ENCODE peak calls at places on chromosomes 6 and 20, in four cellular contexts. One of them, this sample, is unnamed.

GRCh38 chr6:37636112-37636511 is 61.6 kb downstream of the MDGA1 start:
- DNase-seq in fibroblast of the aortic adventitia: no peak
- DNase-seq in breast epithelium: no peak
- DNase-seq in Peyer's patch: no peak
- DNase-seq in this sample: no peak

GRCh38 chr20:14764511-14765369 is 427.3 kb upstream of the FLRT3 start:
- DNase-seq in Peyer's patch: no peak
- DNase-seq in fibroblast of the aortic adventitia: no peak
- DNase-seq in breast epithelium: peak
- DNase-seq in this sample: no peak

GRCh38 chr6:166553563-166554271 is 32.8 kb downstream of the RAMACL start:
- DNase-seq in fibroblast of the aortic adventitia: peak
- DNase-seq in Peyer's patch: no peak
- DNase-seq in breast epithelium: no peak
- DNase-seq in this sample: no peak

GRCh38 chr6:107690864-107691661 is 133.1 kb downstream of the SCML4 start:
- DNase-seq in Peyer's patch: no peak
- DNase-seq in breast epithelium: no peak
- DNase-seq in fibroblast of the aortic adventitia: peak
- DNase-seq in this sample: no peak

GRCh38 chr6:113854531-113855499 is 2.3 kb upstream of the MARCKS start:
- DNase-seq in Peyer's patch: peak
- DNase-seq in fibroblast of the aortic adventitia: peak
- DNase-seq in breast epithelium: peak
- DNase-seq in this sample: no peak

GRCh38 chr6:44072959-44073611 is 54.2 kb downstream of the MRPL14 start:
- DNase-seq in breast epithelium: no peak
- DNase-seq in fibroblast of the aortic adventitia: peak
- DNase-seq in Peyer's patch: peak
- DNase-seq in this sample: peak

GRCh38 chr6:118932421-118932820 is 2.5 kb downstream of the MCM9 start:
- DNase-seq in breast epithelium: no peak
- DNase-seq in fibroblast of the aortic adventitia: no peak
- DNase-seq in Peyer's patch: no peak
- DNase-seq in this sample: no peak

GRCh38 chr6:131807644-131808459 is at the start of gene ENPP1:
- DNase-seq in fibroblast of the aortic adventitia: peak
- DNase-seq in Peyer's patch: peak
- DNase-seq in breast epithelium: peak
- DNase-seq in this sample: peak

GRCh38 chr20:18837710-18838109 is 24.1 kb downstream of the SCP2D1 start:
- DNase-seq in breast epithelium: no peak
- DNase-seq in fibroblast of the aortic adventitia: no peak
- DNase-seq in Peyer's patch: no peak
- DNase-seq in this sample: no peak

GRCh38 chr6:86477510-86478166 is 459.7 kb upstream of the HTR1E start:
- DNase-seq in fibroblast of the aortic adventitia: no peak
- DNase-seq in Peyer's patch: no peak
- DNase-seq in breast epithelium: no peak
- DNase-seq in this sample: no peak

GRCh38 chr6:14638932-14639875 is 521.6 kb downstream of the CD83 start:
- DNase-seq in breast epithelium: peak
- DNase-seq in Peyer's patch: peak
- DNase-seq in fibroblast of the aortic adventitia: peak
- DNase-seq in this sample: no peak

GRCh38 chr6:155177369-155177961 is 86.3 kb upstream of the CLDN20 start:
- DNase-seq in fibroblast of the aortic adventitia: peak
- DNase-seq in breast epithelium: no peak
- DNase-seq in Peyer's patch: no peak
- DNase-seq in this sample: no peak

GRCh38 chr6:166004491-166005275 is 163.0 kb downstream of the TBXT start:
- DNase-seq in breast epithelium: no peak
- DNase-seq in fibroblast of the aortic adventitia: no peak
- DNase-seq in Peyer's patch: no peak
- DNase-seq in this sample: no peak

GRCh38 chr20:62238569-62239277 is 402 bp downstream of the OSBPL2 start:
- DNase-seq in fibroblast of the aortic adventitia: peak
- DNase-seq in Peyer's patch: peak
- DNase-seq in breast epithelium: peak
- DNase-seq in this sample: no peak

GRCh38 chr20:5031206-5031557 is 29.9 kb upstream of the SLC23A2 start:
- DNase-seq in fibroblast of the aortic adventitia: no peak
- DNase-seq in breast epithelium: no peak
- DNase-seq in Peyer's patch: no peak
- DNase-seq in this sample: no peak

GRCh38 chr20:11585752-11586352 is 331.8 kb upstream of the BTBD3 start:
- DNase-seq in Peyer's patch: no peak
- DNase-seq in fibroblast of the aortic adventitia: peak
- DNase-seq in breast epithelium: no peak
- DNase-seq in this sample: no peak

GRCh38 chr6:130968486-130968885 is 94.6 kb downstream of the EPB41L2 start:
- DNase-seq in fibroblast of the aortic adventitia: peak
- DNase-seq in breast epithelium: no peak
- DNase-seq in Peyer's patch: no peak
- DNase-seq in this sample: no peak

DNA sequence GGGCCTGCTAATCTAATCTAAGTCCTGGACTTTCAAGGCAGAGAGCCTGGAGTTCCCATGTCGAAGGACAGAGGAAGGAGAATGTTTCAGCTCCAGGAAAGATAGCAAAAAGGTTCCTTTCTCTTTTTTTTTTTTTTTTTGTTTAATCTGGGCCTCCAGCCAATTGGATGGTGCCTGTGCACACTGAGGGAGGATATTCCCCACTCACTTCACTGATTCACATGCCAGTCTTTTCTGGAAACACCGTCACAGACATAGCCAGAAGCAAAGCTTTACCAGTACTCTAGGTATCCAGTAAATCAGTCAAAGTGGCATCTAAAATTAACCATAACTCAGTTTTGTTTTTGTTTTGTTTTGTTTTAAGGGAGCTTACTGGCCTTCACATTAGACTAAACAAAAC is 721.1 kb downstream of the TENT5A start:
- DNase-seq in Peyer's patch: no peak
- DNase-seq in breast epithelium: no peak
- DNase-seq in fibroblast of the aortic adventitia: peak
- DNase-seq in this sample: no peak
- H3K4me3 ChIP-seq in Peyer's patch: no peak
- H3K4me3 ChIP-seq in breast epithelium: no peak
- H3K4me3 ChIP-seq in fibroblast of the aortic adventitia: no peak
- H3K4me3 ChIP-seq in this sample: no peak

GRCh38 chr6:25227854-25228253 is 51.3 kb upstream of the CARMIL1 start:
- DNase-seq in Peyer's patch: no peak
- DNase-seq in breast epithelium: no peak
- DNase-seq in fibroblast of the aortic adventitia: no peak
- DNase-seq in this sample: no peak

GRCh38 chr6:25222006-25222715 is 57.0 kb upstream of the CARMIL1 start:
- DNase-seq in breast epithelium: no peak
- DNase-seq in fibroblast of the aortic adventitia: peak
- DNase-seq in Peyer's patch: no peak
- DNase-seq in this sample: no peak

GRCh38 chr6:25223421-25224052 is 55.6 kb upstream of the CARMIL1 start:
- DNase-seq in Peyer's patch: peak
- DNase-seq in fibroblast of the aortic adventitia: peak
- DNase-seq in breast epithelium: no peak
- DNase-seq in this sample: no peak

GRCh38 chr6:25220853-25221252 is 58.3 kb upstream of the CARMIL1 start:
- DNase-seq in Peyer's patch: no peak
- DNase-seq in fibroblast of the aortic adventitia: no peak
- DNase-seq in breast epithelium: no peak
- DNase-seq in this sample: no peak

GRCh38 chr6:25224237-25224636 is 54.9 kb upstream of the CARMIL1 start:
- DNase-seq in fibroblast of the aortic adventitia: no peak
- DNase-seq in Peyer's patch: no peak
- DNase-seq in breast epithelium: no peak
- DNase-seq in this sample: no peak
- H3K4me3 ChIP-seq in fibroblast of the aortic adventitia: no peak
- H3K4me3 ChIP-seq in Peyer's patch: no peak
- H3K4me3 ChIP-seq in breast epithelium: no peak
- H3K4me3 ChIP-seq in this sample: no peak

DNA sequence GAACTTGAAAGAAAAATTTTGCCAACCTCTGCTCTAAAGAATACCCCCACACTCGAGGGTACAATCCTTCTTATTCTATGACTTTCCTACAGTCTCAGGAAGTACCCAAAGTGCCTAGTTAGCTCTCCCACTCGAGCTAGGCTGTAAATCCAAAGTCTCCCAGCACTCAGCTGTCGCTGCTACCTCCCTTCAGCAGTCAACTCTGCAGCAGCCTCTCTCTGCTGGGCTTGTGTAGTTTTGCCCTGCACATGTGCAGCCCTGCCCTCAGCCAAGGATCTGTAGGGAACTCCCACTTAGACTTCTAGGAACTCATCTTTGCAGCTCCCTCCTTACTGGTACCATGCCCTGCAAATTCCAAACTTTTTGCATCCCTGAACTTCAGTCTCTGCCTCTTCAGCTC is 53.7 kb upstream of the GCLC start:
- DNase-seq in fibroblast of the aortic adventitia: no peak
- DNase-seq in breast epithelium: no peak
- DNase-seq in Peyer's patch: no peak
- DNase-seq in this sample: no peak
- H3K4me3 ChIP-seq in fibroblast of the aortic adventitia: no peak
- H3K4me3 ChIP-seq in breast epithelium: no peak
- H3K4me3 ChIP-seq in Peyer's patch: no peak
- H3K4me3 ChIP-seq in this sample: no peak

GRCh38 chr6:20058912-20059311 is 153.4 kb downstream of the MBOAT1 start:
- DNase-seq in fibroblast of the aortic adventitia: no peak
- DNase-seq in breast epithelium: no peak
- DNase-seq in Peyer's patch: no peak
- DNase-seq in this sample: no peak
- H3K4me3 ChIP-seq in fibroblast of the aortic adventitia: no peak
- H3K4me3 ChIP-seq in breast epithelium: no peak
- H3K4me3 ChIP-seq in Peyer's patch: no peak
- H3K4me3 ChIP-seq in this sample: no peak